ENCODE peak calls at places on chromosome 1, in six cellular contexts. K is T-helper 2 cell, P is pancreas, F is hepatocyte, U is Daoy, D is HAP-1. S is an unnamed sample.

GRCh38 chr1:209662879-209663327 is 10.7 kb upstream of the LAMB3 start:
- DNase-seq in K (no peak), P (no peak), F (no peak), U (no peak), D (no peak), S (no peak)

GRCh38 chr1:241817956-241818612 is 29.9 kb upstream of the EXO1 start:
- DNase-seq in K (no peak), P (no peak), F (no peak), U (no peak), D (no peak), S (no peak)

GRCh38 chr1:161962094-161962887 is 61.4 kb downstream of the OLFML2B start:
- DNase-seq in K (no peak), P (no peak), F (no peak), U (peak; percentile 91), D (no peak), S (no peak)

GRCh38 chr1:6427445-6428390 is 3.1 kb downstream of the ESPN start:
- DNase-seq in K (no peak), P (peak; percentile 82), F (no peak), U (no peak), D (no peak), S (peak; percentile 81)

GRCh38 chr1:16118706-16119105 is 37.2 kb downstream of the EPHA2 start:
- DNase-seq in K (no peak), P (peak; percentile 51), F (no peak), U (no peak), D (no peak), S (no peak)

GRCh38 chr1:247825362-247825761 is 1.4 kb upstream of the OR14A16 start:
- DNase-seq in K (no peak), P (no peak), F (no peak), U (no peak), D (no peak), S (no peak)

GRCh38 chr1:246404078-246404477 is 103.0 kb downstream of the SMYD3 start:
- DNase-seq in K (no peak), P (no peak), F (no peak), U (no peak), D (no peak), S (no peak)

GRCh38 chr1:1752671-1753606 is 25.3 kb downstream of the NADK start:
- DNase-seq in K (no peak), P (peak; percentile 62), F (no peak), U (no peak), D (no peak), S (no peak)

GRCh38 chr1:89047734-89048133 is 17.3 kb downstream of the GBP1 start:
- DNase-seq in K (no peak), P (no peak), F (no peak), U (peak; percentile 74), D (no peak), S (no peak)

GRCh38 chr1:28104866-28105467 is 16.6 kb upstream of the EYA3 start:
- DNase-seq in K (no peak), P (peak; percentile 62), F (peak; percentile 80), U (peak; percentile 58), D (peak; percentile 62), S (peak; percentile 89)

GRCh38 chr1:27833470-27833869 is 2.9 kb downstream of the PPP1R8 start:
- DNase-seq in K (no peak), P (no peak), F (no peak), U (no peak), D (no peak), S (no peak)

GRCh38 chr1:33392639-33393038 is 38.3 kb downstream of the PHC2 start:
- DNase-seq in K (no peak), P (no peak), F (no peak), U (no peak), D (peak; percentile 44), S (no peak)

GRCh38 chr1:93993731-93994130 is 84.5 kb upstream of the GCLM start:
- DNase-seq in K (no peak), P (no peak), F (no peak), U (peak; percentile 56), D (no peak), S (no peak)